ENCODE peak calls at places on chromosomes 16 and 17, in six cellular contexts. One of them, this sample, is unnamed.

GRCh38 chr17:42608692-42609181 is 437 bp downstream of the RETREG3 start:
- DNase-seq in cardiac muscle cell: no peak
- DNase-seq in fibroblast of mammary gland: peak; percentile 5
- DNase-seq in tibial artery: no peak
- DNase-seq in GM12878: no peak
- DNase-seq in HepG2: no peak
- DNase-seq in this sample: peak; percentile 5

GRCh38 chr17:52986056-52986662 is 827.6 kb upstream of the CA10 start:
- DNase-seq in tibial artery: no peak
- DNase-seq in cardiac muscle cell: no peak
- DNase-seq in HepG2: no peak
- DNase-seq in fibroblast of mammary gland: no peak
- DNase-seq in GM12878: no peak
- DNase-seq in this sample: no peak

GRCh38 chr17:57343717-57344116 is 87.4 kb downstream of the MSI2 start:
- DNase-seq in GM12878: no peak
- DNase-seq in HepG2: no peak
- DNase-seq in fibroblast of mammary gland: no peak
- DNase-seq in tibial artery: no peak
- DNase-seq in cardiac muscle cell: no peak
- DNase-seq in this sample: no peak

GRCh38 chr16:67006930-67007658 is 18.7 kb downstream of the CES4A start:
- DNase-seq in cardiac muscle cell: no peak
- DNase-seq in fibroblast of mammary gland: peak; percentile 40
- DNase-seq in tibial artery: no peak
- DNase-seq in HepG2: no peak
- DNase-seq in GM12878: no peak
- DNase-seq in this sample: peak; percentile 20

GRCh38 chr17:71878998-71879397 is 241.8 kb upstream of the SOX9 start:
- DNase-seq in cardiac muscle cell: no peak
- DNase-seq in fibroblast of mammary gland: no peak
- DNase-seq in tibial artery: no peak
- DNase-seq in HepG2: no peak
- DNase-seq in GM12878: no peak
- DNase-seq in this sample: no peak

GRCh38 chr17:8843344-8843743 is 24.1 kb downstream of the PIK3R6 start:
- DNase-seq in tibial artery: no peak
- DNase-seq in HepG2: no peak
- DNase-seq in GM12878: no peak
- DNase-seq in cardiac muscle cell: no peak
- DNase-seq in fibroblast of mammary gland: peak; percentile 9
- DNase-seq in this sample: no peak

GRCh38 chr16:50884066-50884860 is 142.4 kb downstream of the CYLD start:
- DNase-seq in GM12878: no peak
- DNase-seq in tibial artery: no peak
- DNase-seq in HepG2: peak; percentile 30
- DNase-seq in cardiac muscle cell: no peak
- DNase-seq in fibroblast of mammary gland: no peak
- DNase-seq in this sample: no peak

GRCh38 chr17:72661093-72661944 is 431.2 kb downstream of the SLC39A11 start:
- DNase-seq in tibial artery: no peak
- DNase-seq in cardiac muscle cell: no peak
- DNase-seq in HepG2: peak; percentile 98
- DNase-seq in fibroblast of mammary gland: no peak
- DNase-seq in GM12878: no peak
- DNase-seq in this sample: no peak

GRCh38 chr17:78356163-78356713 is 3.6 kb downstream of the SOCS3 start:
- DNase-seq in fibroblast of mammary gland: peak; percentile 92
- DNase-seq in cardiac muscle cell: peak; percentile 43
- DNase-seq in tibial artery: no peak
- DNase-seq in GM12878: peak; percentile 97
- DNase-seq in HepG2: no peak
- DNase-seq in this sample: peak; percentile 89

GRCh38 chr17:21678451-21679081 is 13.8 kb upstream of the KCNJ18 start:
- DNase-seq in GM12878: no peak
- DNase-seq in fibroblast of mammary gland: no peak
- DNase-seq in cardiac muscle cell: no peak
- DNase-seq in tibial artery: peak; percentile 54
- DNase-seq in HepG2: no peak
- DNase-seq in this sample: no peak

GRCh38 chr17:43916385-43916784 is 9.0 kb upstream of the MPP2 start:
- DNase-seq in fibroblast of mammary gland: no peak
- DNase-seq in cardiac muscle cell: no peak
- DNase-seq in HepG2: no peak
- DNase-seq in GM12878: no peak
- DNase-seq in tibial artery: no peak
- DNase-seq in this sample: no peak

GRCh38 chr17:58391302-58391984 is 25.9 kb downstream of the RNF43 start:
- DNase-seq in GM12878: no peak
- DNase-seq in fibroblast of mammary gland: no peak
- DNase-seq in cardiac muscle cell: peak; percentile 89
- DNase-seq in HepG2: peak; percentile 100
- DNase-seq in tibial artery: no peak
- DNase-seq in this sample: peak; percentile 67

GRCh38 chr17:29179232-29180036 is 764 bp downstream of the MYO18A start:
- DNase-seq in tibial artery: no peak
- DNase-seq in fibroblast of mammary gland: no peak
- DNase-seq in HepG2: peak; percentile 89
- DNase-seq in GM12878: no peak
- DNase-seq in cardiac muscle cell: peak; percentile 72
- DNase-seq in this sample: no peak

GRCh38 chr17:78839762-78840529 is 668 bp downstream of the USP36 start:
- DNase-seq in cardiac muscle cell: peak; percentile 48
- DNase-seq in tibial artery: peak; percentile 75
- DNase-seq in fibroblast of mammary gland: peak; percentile 68
- DNase-seq in HepG2: peak; percentile 44
- DNase-seq in GM12878: no peak
- DNase-seq in this sample: peak; percentile 70

GRCh38 chr16:477287-477686 is 50.2 kb upstream of the CAPN15 start:
- DNase-seq in cardiac muscle cell: no peak
- DNase-seq in fibroblast of mammary gland: no peak
- DNase-seq in HepG2: no peak
- DNase-seq in tibial artery: no peak
- DNase-seq in GM12878: no peak
- DNase-seq in this sample: no peak

GRCh38 chr16:48720266-48720665 is 110.3 kb upstream of the N4BP1 start:
- DNase-seq in HepG2: peak; percentile 15
- DNase-seq in tibial artery: no peak
- DNase-seq in cardiac muscle cell: peak; percentile 79
- DNase-seq in fibroblast of mammary gland: peak; percentile 1
- DNase-seq in GM12878: no peak
- DNase-seq in this sample: peak; percentile 10

GRCh38 chr16:85491798-85492616 is 121.1 kb upstream of the GSE1 start:
- DNase-seq in fibroblast of mammary gland: peak; percentile 6
- DNase-seq in cardiac muscle cell: peak; percentile 67
- DNase-seq in HepG2: peak; percentile 58
- DNase-seq in tibial artery: peak; percentile 93
- DNase-seq in GM12878: no peak
- DNase-seq in this sample: peak; percentile 28

GRCh38 chr17:61794242-61794641 is 69.1 kb downstream of the BRIP1 start:
- DNase-seq in tibial artery: no peak
- DNase-seq in GM12878: no peak
- DNase-seq in fibroblast of mammary gland: no peak
- DNase-seq in HepG2: no peak
- DNase-seq in cardiac muscle cell: no peak
- DNase-seq in this sample: no peak

GRCh38 chr16:85767569-85767968 is 16.7 kb upstream of the C16orf74 start:
- DNase-seq in GM12878: no peak
- DNase-seq in tibial artery: no peak
- DNase-seq in HepG2: no peak
- DNase-seq in fibroblast of mammary gland: peak; percentile 78
- DNase-seq in cardiac muscle cell: no peak
- DNase-seq in this sample: peak; percentile 84

GRCh38 chr17:28698253-28698941 is 13.3 kb downstream of the PROCA1 start:
- DNase-seq in cardiac muscle cell: no peak
- DNase-seq in HepG2: peak; percentile 100
- DNase-seq in fibroblast of mammary gland: peak; percentile 37
- DNase-seq in GM12878: no peak
- DNase-seq in tibial artery: no peak
- DNase-seq in this sample: no peak

GRCh38 chr16:55000595-55000994 is 69.9 kb downstream of the IRX5 start:
- DNase-seq in HepG2: no peak
- DNase-seq in GM12878: no peak
- DNase-seq in fibroblast of mammary gland: peak; percentile 50
- DNase-seq in tibial artery: no peak
- DNase-seq in cardiac muscle cell: no peak
- DNase-seq in this sample: peak; percentile 18

DNA sequence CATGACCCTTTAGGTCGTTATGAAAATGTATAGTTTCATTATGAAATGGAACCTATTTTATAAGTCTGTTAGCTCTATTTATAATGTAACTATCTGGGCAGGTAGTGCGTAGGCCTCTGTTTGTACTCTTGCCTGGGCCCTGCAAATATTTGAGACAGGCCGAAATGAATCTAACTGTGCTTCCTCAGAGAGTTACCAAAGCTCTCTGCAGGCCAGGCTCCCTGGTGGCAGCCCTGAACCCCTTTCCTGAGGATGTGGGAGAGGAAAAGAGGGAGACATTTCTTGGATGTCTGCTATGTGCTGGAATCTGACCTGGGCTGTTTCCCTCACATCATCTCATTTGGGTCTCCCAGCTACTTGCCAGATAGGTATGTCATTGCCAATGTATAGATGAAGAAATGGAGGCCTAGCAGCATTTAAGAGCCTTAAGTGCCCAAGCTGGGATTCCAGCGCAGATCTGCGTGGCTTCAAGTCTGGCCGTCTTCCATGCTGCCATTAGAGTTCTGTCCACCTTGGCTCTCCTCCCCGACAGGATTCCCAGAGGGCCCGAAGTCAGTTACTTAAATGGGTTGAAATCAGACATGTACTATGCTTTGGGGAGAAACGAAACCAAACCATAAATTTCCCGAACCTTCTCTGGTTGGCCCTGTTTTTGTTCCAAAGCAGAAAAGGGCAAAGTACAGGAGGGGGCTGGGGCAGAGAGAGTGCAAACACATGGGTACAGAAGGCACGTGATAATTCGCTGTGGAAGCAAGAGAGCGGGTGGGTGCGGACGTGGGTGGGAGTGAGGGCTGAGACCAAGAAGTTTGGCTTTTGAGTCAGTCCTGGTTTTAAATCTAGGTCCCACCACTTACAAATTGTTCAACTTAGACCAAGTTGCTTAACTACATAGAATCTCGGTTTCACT is 33.0 kb upstream of the CCR7 start:
- DNase-seq in tibial artery: peak; percentile 80
- DNase-seq in HepG2: no peak
- DNase-seq in fibroblast of mammary gland: peak; percentile 28
- DNase-seq in cardiac muscle cell: no peak
- DNase-seq in GM12878: no peak
- DNase-seq in this sample: no peak
- H3K4me3 ChIP-seq in tibial artery: peak overlapping the region; percentile 20
- H3K4me3 ChIP-seq in HepG2: no peak overlapping the region
- H3K4me3 ChIP-seq in fibroblast of mammary gland: no peak overlapping the region
- H3K4me3 ChIP-seq in cardiac muscle cell: no peak overlapping the region
- H3K4me3 ChIP-seq in GM12878: peak overlapping the region; percentile 38
- H3K4me3 ChIP-seq in this sample: no peak overlapping the region

DNA sequence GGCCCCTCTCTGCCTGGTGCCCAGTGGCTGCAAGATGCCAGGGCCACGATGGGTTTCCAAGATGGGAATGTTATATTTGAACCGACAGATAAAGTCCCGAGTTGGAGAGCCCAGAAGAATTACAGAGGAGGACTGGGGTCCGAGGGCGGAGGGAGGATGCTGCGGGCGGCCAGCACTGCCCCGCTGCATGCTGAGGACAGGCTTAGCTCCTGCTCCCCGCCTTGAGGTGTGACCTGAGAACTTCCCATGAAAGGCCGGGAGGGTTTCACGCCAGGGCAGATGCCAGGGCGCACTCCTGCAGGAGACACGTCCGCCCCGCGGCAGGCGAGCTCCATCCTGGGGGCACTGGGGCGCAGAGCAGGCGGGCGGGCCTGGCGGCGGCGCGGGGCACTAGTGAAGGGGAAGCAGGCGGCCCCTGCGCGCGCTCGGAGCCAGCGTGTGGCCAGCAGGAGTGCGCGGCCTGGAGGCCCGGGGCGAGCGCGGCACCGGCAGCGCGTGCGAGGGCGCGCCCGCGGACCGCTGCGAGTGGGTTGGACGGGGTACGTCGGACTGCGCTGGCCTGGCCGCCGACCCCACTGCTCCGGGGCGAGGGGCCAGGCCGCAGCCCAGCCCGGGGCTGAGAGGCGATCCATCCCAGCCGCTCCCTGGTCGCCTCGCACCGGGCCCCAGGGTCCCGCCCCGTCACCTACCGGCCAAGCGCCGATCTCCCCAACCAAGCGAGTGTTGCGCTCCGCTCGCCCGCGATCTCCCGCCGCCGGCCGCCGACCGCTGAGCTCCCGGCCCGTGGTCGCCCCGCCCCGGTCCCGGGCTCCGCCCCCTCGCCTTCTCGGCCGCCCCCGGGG is at the start of gene MAP3K14:
- DNase-seq in cardiac muscle cell: peak; percentile 86
- DNase-seq in tibial artery: peak; percentile 85
- DNase-seq in fibroblast of mammary gland: peak; percentile 54
- DNase-seq in GM12878: no peak
- DNase-seq in HepG2: peak; percentile 68
- DNase-seq in this sample: peak; percentile 69
- TF ChIP-seq CTCF in cardiac muscle cell: peak; percentile 22
- TF ChIP-seq CTCF in tibial artery: peak; percentile 32
- TF ChIP-seq CTCF in fibroblast of mammary gland: peak; percentile 2
- TF ChIP-seq CTCF in GM12878: no peak
- TF ChIP-seq CTCF in HepG2: peak; percentile 55
- TF ChIP-seq CTCF in this sample: peak; percentile 2

GRCh38 chr17:38415250-38416194 is 12.7 kb upstream of the ARHGAP23 start:
- DNase-seq in GM12878: peak; percentile 11
- DNase-seq in tibial artery: no peak
- DNase-seq in fibroblast of mammary gland: peak; percentile 28
- DNase-seq in HepG2: peak; percentile 59
- DNase-seq in cardiac muscle cell: no peak
- DNase-seq in this sample: peak; percentile 66
- H3K4me3 ChIP-seq in GM12878: no peak overlapping the region
- H3K4me3 ChIP-seq in tibial artery: no peak overlapping the region
- H3K4me3 ChIP-seq in fibroblast of mammary gland: peak overlapping the region; percentile 38
- H3K4me3 ChIP-seq in HepG2: peak overlapping the region; percentile 91
- H3K4me3 ChIP-seq in cardiac muscle cell: no peak overlapping the region
- H3K4me3 ChIP-seq in this sample: no peak overlapping the region

GRCh38 chr16:87309912-87310485 is 7.2 kb downstream of the C16orf95 start:
- DNase-seq in cardiac muscle cell: no peak
- DNase-seq in HepG2: no peak
- DNase-seq in GM12878: no peak
- DNase-seq in tibial artery: no peak
- DNase-seq in fibroblast of mammary gland: no peak
- DNase-seq in this sample: no peak

GRCh38 chr16:87314990-87315420 is 2.2 kb downstream of the C16orf95 start:
- DNase-seq in GM12878: no peak
- DNase-seq in HepG2: no peak
- DNase-seq in cardiac muscle cell: no peak
- DNase-seq in tibial artery: no peak
- DNase-seq in fibroblast of mammary gland: no peak
- DNase-seq in this sample: no peak

GRCh38 chr16:87310610-87311009 is 6.6 kb downstream of the C16orf95 start:
- DNase-seq in tibial artery: no peak
- DNase-seq in HepG2: no peak
- DNase-seq in GM12878: no peak
- DNase-seq in fibroblast of mammary gland: no peak
- DNase-seq in cardiac muscle cell: no peak
- DNase-seq in this sample: no peak

GRCh38 chr16:87311387-87311786 is 5.8 kb downstream of the C16orf95 start:
- DNase-seq in tibial artery: no peak
- DNase-seq in cardiac muscle cell: no peak
- DNase-seq in fibroblast of mammary gland: no peak
- DNase-seq in HepG2: no peak
- DNase-seq in GM12878: no peak
- DNase-seq in this sample: no peak

GRCh38 chr16:87312008-87312407 is 5.2 kb downstream of the C16orf95 start:
- DNase-seq in tibial artery: no peak
- DNase-seq in GM12878: no peak
- DNase-seq in fibroblast of mammary gland: no peak
- DNase-seq in cardiac muscle cell: no peak
- DNase-seq in HepG2: no peak
- DNase-seq in this sample: no peak
- TF ChIP-seq CTCF in tibial artery: no peak
- TF ChIP-seq CTCF in GM12878: no peak
- TF ChIP-seq CTCF in fibroblast of mammary gland: no peak
- TF ChIP-seq CTCF in cardiac muscle cell: no peak
- TF ChIP-seq CTCF in HepG2: no peak
- TF ChIP-seq CTCF in this sample: no peak

This sample was measured in cardiac fibroblast.